ENCODE peak calls at places on chromosome 5, in seven cellular contexts. K is AG10803, I is kidney epithelial cell, X is AG09309, C is fibroblast of lung, P is IMR-90, J is astrocyte. G is an unnamed sample.

GRCh38 chr5:5637163-5637562 is 214.7 kb downstream of the ICE1 start:
- DNase-seq in K (no peak), I (no peak), X (no peak), C (no peak), P (no peak), J (no peak), G (no peak)

GRCh38 chr5:62341783-62342475 is 35.9 kb downstream of the KIF2A start:
- DNase-seq in K (no peak), I (no peak), X (no peak), C (no peak), P (no peak), J (no peak), G (no peak)

GRCh38 chr5:108814551-108814950 is 66.9 kb downstream of the FER start:
- DNase-seq in K (no peak), I (no peak), X (no peak), C (no peak), P (no peak), J (no peak), G (peak; percentile 52)

GRCh38 chr5:129003232-129003631 is 37.9 kb downstream of the SLC27A6 start:
- DNase-seq in K (no peak), I (peak; percentile 19), X (no peak), C (no peak), P (no peak), J (peak; percentile 2), G (no peak)

GRCh38 chr5:56012281-56012963 is 17.7 kb upstream of the IL6ST start:
- DNase-seq in K (peak; percentile 59), I (no peak), X (no peak), C (no peak), P (peak; percentile 82), J (peak; percentile 78), G (peak; percentile 80)

GRCh38 chr5:143440448-143441102 is 37.1 kb upstream of the NR3C1 start:
- DNase-seq in K (peak; percentile 40), I (peak; percentile 10), X (no peak), C (no peak), P (no peak), J (no peak), G (no peak)

GRCh38 chr5:91848453-91848852 is 465.3 kb upstream of the ARRDC3 start:
- DNase-seq in K (peak; percentile 80), I (peak; percentile 71), X (peak; percentile 79), C (peak; percentile 94), P (peak; percentile 81), J (peak; percentile 95), G (peak; percentile 54)

GRCh38 chr5:112163435-112163834 is 255.6 kb downstream of the EPB41L4A start:
- DNase-seq in K (no peak), I (no peak), X (no peak), C (no peak), P (no peak), J (no peak), G (no peak)

GRCh38 chr5:81762401-81762800 is 11.5 kb upstream of the SSBP2 start:
- DNase-seq in K (no peak), I (no peak), X (no peak), C (no peak), P (peak; percentile 32), J (no peak), G (no peak)

GRCh38 chr5:171647043-171647899 is 138.3 kb upstream of the SMIM23 start:
- DNase-seq in K (peak; percentile 25), I (no peak), X (peak; percentile 29), C (peak; percentile 68), P (peak; percentile 79), J (peak; percentile 82), G (peak; percentile 25)

GRCh38 chr5:147403659-147404640 is 105.9 kb downstream of the DPYSL3 start:
- DNase-seq in K (peak; percentile 98), I (peak; percentile 94), X (peak; percentile 98), C (peak; percentile 99), P (peak; percentile 99), J (peak; percentile 100), G (peak; percentile 98)

GRCh38 chr5:72938206-72938605 is 17.6 kb upstream of the FCHO2 start:
- DNase-seq in K (no peak), I (no peak), X (no peak), C (no peak), P (peak; percentile 32), J (no peak), G (no peak)

GRCh38 chr5:102753889-102754498 is 1.1 kb upstream of the PAM start:
- DNase-seq in K (no peak), I (no peak), X (no peak), C (no peak), P (no peak), J (no peak), G (no peak)

GRCh38 chr5:1564824-1565736 is 41.3 kb upstream of the LPCAT1 start:
- DNase-seq in K (no peak), I (no peak), X (no peak), C (no peak), P (no peak), J (no peak), G (no peak)

GRCh38 chr5:1565737-1566734 is 42.3 kb upstream of the LPCAT1 start:
- DNase-seq in K (no peak), I (no peak), X (no peak), C (no peak), P (no peak), J (no peak), G (no peak)

GRCh38 chr5:1570975-1571374 is 47.2 kb upstream of the LPCAT1 start:
- DNase-seq in K (no peak), I (no peak), X (no peak), C (no peak), P (no peak), J (no peak), G (no peak)

GRCh38 chr5:1564182-1564748 is 40.5 kb upstream of the LPCAT1 start:
- DNase-seq in K (peak; percentile 31), I (peak; percentile 18), X (no peak), C (peak; percentile 67), P (peak; percentile 30), J (peak; percentile 60), G (no peak)

DNA sequence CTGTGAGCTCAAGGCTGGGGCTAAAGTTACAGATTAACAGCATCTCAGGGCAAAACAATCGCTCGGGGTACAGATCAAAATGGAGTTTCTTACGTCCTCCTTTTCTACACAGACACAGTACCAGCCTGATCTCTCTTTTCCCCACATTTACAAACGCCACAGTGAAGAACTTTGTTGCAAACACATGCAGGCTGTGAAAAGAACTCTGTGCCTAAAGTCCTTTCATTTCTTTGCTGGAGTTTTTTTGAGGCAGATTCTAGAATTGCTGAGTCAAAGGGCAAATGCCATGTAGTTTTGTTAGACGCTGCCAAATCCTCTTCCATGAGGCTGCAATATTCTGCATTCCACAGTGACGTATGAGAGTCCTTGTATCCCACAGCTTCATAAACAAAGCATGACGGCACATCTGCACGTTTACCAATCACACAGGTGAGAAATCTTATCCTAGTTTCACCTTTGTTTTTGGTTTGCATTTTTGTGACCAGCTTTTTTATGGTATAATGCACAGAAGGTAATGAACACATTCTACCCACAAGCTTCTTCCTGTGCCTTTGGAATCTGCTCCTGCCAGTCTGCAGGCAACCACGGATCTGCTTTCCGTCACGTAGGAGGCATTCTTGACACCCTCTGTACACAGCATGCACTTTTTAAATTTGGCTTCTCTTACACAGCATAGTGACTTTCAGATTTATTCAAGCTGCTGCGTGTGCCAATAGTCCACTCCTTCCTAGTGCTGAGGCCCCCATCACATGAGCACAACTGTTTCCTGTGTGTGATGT is 44.6 kb upstream of the LPCAT1 start:
- DNase-seq in K (peak; percentile 92), I (peak; percentile 78), X (peak; percentile 46), C (peak; percentile 93), P (peak; percentile 90), J (peak; percentile 80), G (peak; percentile 96)
- H3K4me3 ChIP-seq in K (no peak overlapping the region), I (no peak overlapping the region), X (no peak overlapping the region), C (no peak overlapping the region), P (no peak overlapping the region), J (no peak overlapping the region), G (no peak overlapping the region)

DNA sequence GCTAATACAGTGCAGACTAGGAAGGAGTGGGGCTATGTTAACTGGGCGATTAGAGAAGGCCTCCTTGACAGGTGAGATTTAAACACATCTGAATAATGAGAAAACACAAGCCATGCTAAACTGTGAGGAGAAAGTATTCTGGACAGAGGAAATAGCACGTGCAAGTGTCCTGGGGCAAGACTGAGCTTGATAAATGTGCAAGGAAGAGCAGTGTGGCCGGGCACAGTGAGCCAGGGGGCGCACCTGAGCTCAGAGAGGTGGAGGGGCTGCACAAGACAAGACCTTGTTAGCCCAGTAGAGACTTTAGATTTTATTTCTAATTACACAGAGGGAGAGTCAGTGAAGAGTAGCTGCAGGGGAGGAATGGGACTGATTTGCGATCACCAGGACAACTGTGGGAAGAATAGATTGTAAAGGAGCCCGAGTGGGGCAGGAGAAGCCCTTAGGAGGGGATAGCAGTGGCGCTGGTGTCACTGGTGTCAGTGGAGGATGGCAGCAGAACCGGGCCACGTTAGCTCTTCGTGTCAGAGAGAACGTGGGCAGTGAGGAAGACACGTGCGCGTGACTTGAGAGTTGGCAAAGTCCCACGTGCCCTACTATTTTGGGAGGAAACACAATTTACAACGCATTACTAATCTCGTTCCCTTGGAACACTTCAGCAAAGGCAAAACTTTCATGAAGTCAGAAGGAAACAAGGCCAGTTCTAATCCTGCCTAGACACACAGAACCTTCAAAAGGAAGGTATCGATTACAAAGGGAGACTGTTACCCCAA is 17.9 kb upstream of the C5orf47 start:
- DNase-seq in K (peak; percentile 12), I (no peak), X (no peak), C (no peak), P (no peak), J (no peak), G (no peak)
- TF ChIP-seq CTCF in K (no peak), I (no peak), X (no peak), C (no peak), P (no peak), J (no peak), G (no peak)

GRCh38 chr5:122605236-122605635 is 169.6 kb upstream of the SNX2 start:
- DNase-seq in K (no peak), I (no peak), X (no peak), C (no peak), P (no peak), J (no peak), G (no peak)
- H3K4me3 ChIP-seq in K (no peak overlapping the region), I (no peak overlapping the region), X (no peak overlapping the region), C (no peak overlapping the region), P (no peak overlapping the region), J (no peak overlapping the region), G (no peak overlapping the region)

GRCh38 chr5:43105369-43106289 is 15.1 kb upstream of the ZNF131 start:
- DNase-seq in K (peak; percentile 95), I (peak; percentile 79), X (peak; percentile 84), C (peak; percentile 96), P (peak; percentile 96), J (peak; percentile 92), G (peak; percentile 96)
- TF ChIP-seq CTCF in K (peak; percentile 100), I (peak; percentile 100), X (peak; percentile 100), C (peak; percentile 100), P (peak; percentile 100), J (peak; percentile 100), G (peak; percentile 100)